ENCODE peak calls at places on chromosomes 5 and 9, in seven cellular contexts. One of them, this sample, is unnamed.

GRCh38 chr9:16012621-16013020 is 459.8 kb downstream of the CCDC171 start:
- DNase-seq in MM.1S: no peak
- DNase-seq in effector memory CD4-positive, alpha-beta T cell: no peak
- DNase-seq in heart right ventricle: no peak
- DNase-seq in cardiac muscle cell: no peak
- DNase-seq in WERI-Rb-1: no peak
- DNase-seq in neural progenitor cell: no peak
- DNase-seq in this sample: no peak

GRCh38 chr5:141517902-141518610 is 29.2 kb downstream of the PCDHGC5 start:
- DNase-seq in MM.1S: no peak
- DNase-seq in effector memory CD4-positive, alpha-beta T cell: no peak
- DNase-seq in heart right ventricle: no peak
- DNase-seq in cardiac muscle cell: no peak
- DNase-seq in WERI-Rb-1: no peak
- DNase-seq in neural progenitor cell: no peak
- DNase-seq in this sample: no peak

GRCh38 chr9:128098017-128098935 is 29.3 kb downstream of the PTGES2 start:
- DNase-seq in MM.1S: no peak
- DNase-seq in effector memory CD4-positive, alpha-beta T cell: peak
- DNase-seq in heart right ventricle: peak
- DNase-seq in cardiac muscle cell: peak
- DNase-seq in WERI-Rb-1: peak
- DNase-seq in neural progenitor cell: peak
- DNase-seq in this sample: peak

GRCh38 chr5:158869092-158869491 is 230.6 kb downstream of the EBF1 start:
- DNase-seq in MM.1S: no peak
- DNase-seq in effector memory CD4-positive, alpha-beta T cell: no peak
- DNase-seq in heart right ventricle: no peak
- DNase-seq in cardiac muscle cell: no peak
- DNase-seq in WERI-Rb-1: no peak
- DNase-seq in neural progenitor cell: peak
- DNase-seq in this sample: no peak

GRCh38 chr5:178057839-178058238 is 55.5 kb upstream of the N4BP3 start:
- DNase-seq in MM.1S: no peak
- DNase-seq in effector memory CD4-positive, alpha-beta T cell: no peak
- DNase-seq in heart right ventricle: no peak
- DNase-seq in cardiac muscle cell: no peak
- DNase-seq in WERI-Rb-1: no peak
- DNase-seq in neural progenitor cell: no peak
- DNase-seq in this sample: no peak

GRCh38 chr9:127700594-127701255 is 6.1 kb upstream of the CFAP157 start:
- DNase-seq in MM.1S: no peak
- DNase-seq in effector memory CD4-positive, alpha-beta T cell: no peak
- DNase-seq in heart right ventricle: no peak
- DNase-seq in cardiac muscle cell: no peak
- DNase-seq in WERI-Rb-1: no peak
- DNase-seq in neural progenitor cell: no peak
- DNase-seq in this sample: no peak

GRCh38 chr5:145660897-145661650 is 174.1 kb downstream of the PRELID2 start:
- DNase-seq in MM.1S: no peak
- DNase-seq in effector memory CD4-positive, alpha-beta T cell: no peak
- DNase-seq in heart right ventricle: no peak
- DNase-seq in cardiac muscle cell: no peak
- DNase-seq in WERI-Rb-1: no peak
- DNase-seq in neural progenitor cell: no peak
- DNase-seq in this sample: no peak

GRCh38 chr5:73391441-73391871 is 57.1 kb downstream of the FOXD1 start:
- DNase-seq in MM.1S: no peak
- DNase-seq in effector memory CD4-positive, alpha-beta T cell: no peak
- DNase-seq in heart right ventricle: no peak
- DNase-seq in cardiac muscle cell: no peak
- DNase-seq in WERI-Rb-1: no peak
- DNase-seq in neural progenitor cell: no peak
- DNase-seq in this sample: no peak

GRCh38 chr5:171093598-171093997 is 215.4 kb upstream of the TLX3 start:
- DNase-seq in MM.1S: no peak
- DNase-seq in effector memory CD4-positive, alpha-beta T cell: no peak
- DNase-seq in heart right ventricle: no peak
- DNase-seq in cardiac muscle cell: no peak
- DNase-seq in WERI-Rb-1: no peak
- DNase-seq in neural progenitor cell: no peak
- DNase-seq in this sample: no peak

GRCh38 chr9:123291736-123292135 is 23.4 kb upstream of the STRBP start:
- DNase-seq in MM.1S: no peak
- DNase-seq in effector memory CD4-positive, alpha-beta T cell: no peak
- DNase-seq in heart right ventricle: no peak
- DNase-seq in cardiac muscle cell: no peak
- DNase-seq in WERI-Rb-1: no peak
- DNase-seq in neural progenitor cell: no peak
- DNase-seq in this sample: no peak

DNA sequence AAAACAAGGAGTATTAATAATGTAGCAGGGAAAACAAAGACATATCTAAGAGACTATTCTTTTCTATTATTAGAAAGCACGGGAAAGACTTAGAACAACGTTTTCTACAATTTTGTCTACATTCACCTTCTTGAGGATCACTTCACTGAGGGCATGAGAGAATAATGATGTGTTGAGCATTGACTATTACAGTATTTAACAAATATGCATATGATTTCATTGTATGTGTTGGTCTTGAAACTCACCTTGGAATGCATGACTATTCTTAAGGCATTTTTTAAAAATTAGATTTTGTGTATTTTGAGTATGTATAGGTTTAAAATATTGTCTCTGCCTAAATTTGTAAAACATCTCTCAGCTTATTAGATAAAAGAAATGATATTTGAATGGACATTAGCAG is 1.2 kb downstream of the FSD1L start:
- DNase-seq in MM.1S: no peak
- DNase-seq in effector memory CD4-positive, alpha-beta T cell: no peak
- DNase-seq in heart right ventricle: no peak
- DNase-seq in cardiac muscle cell: no peak
- DNase-seq in WERI-Rb-1: no peak
- DNase-seq in neural progenitor cell: no peak
- DNase-seq in this sample: no peak
- H3K27ac ChIP-seq in MM.1S: no peak
- H3K27ac ChIP-seq in effector memory CD4-positive, alpha-beta T cell: no peak
- H3K27ac ChIP-seq in heart right ventricle: peak
- H3K27ac ChIP-seq in cardiac muscle cell: peak
- H3K27ac ChIP-seq in WERI-Rb-1: peak
- H3K27ac ChIP-seq in neural progenitor cell: no peak
- H3K27ac ChIP-seq in this sample: no peak

DNA sequence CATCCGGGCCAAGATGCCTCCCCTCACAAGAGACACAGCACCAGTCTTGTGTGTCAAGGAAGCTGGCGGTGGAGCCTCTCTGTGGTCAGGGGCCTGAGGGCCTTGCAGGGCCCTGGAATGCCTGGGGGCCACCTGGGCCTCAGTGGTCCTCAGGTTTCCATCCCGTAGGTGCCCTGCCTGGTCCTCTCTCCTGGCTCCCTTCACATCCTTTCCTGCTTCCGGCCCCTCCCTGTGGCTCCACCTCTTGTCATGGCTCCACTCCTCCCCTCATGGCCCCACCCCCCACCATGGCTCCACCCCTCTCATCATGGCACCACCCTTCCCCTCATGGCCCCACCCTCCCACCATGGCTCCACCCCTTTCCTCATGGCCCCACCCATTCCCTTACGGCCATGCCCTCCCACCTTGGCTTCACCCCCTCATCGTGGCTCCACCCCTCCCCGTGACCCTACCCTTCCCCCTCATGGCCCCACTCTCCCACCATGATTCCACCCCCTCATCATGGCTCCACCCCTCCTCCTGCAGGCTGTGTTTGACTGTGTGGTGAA is 175.8 kb downstream of the CACNA1B start:
- DNase-seq in MM.1S: no peak
- DNase-seq in effector memory CD4-positive, alpha-beta T cell: no peak
- DNase-seq in heart right ventricle: no peak
- DNase-seq in cardiac muscle cell: no peak
- DNase-seq in WERI-Rb-1: no peak
- DNase-seq in neural progenitor cell: no peak
- DNase-seq in this sample: no peak
- H3K27ac ChIP-seq in MM.1S: no peak
- H3K27ac ChIP-seq in effector memory CD4-positive, alpha-beta T cell: no peak
- H3K27ac ChIP-seq in heart right ventricle: no peak
- H3K27ac ChIP-seq in cardiac muscle cell: no peak
- H3K27ac ChIP-seq in WERI-Rb-1: no peak
- H3K27ac ChIP-seq in neural progenitor cell: no peak
- H3K27ac ChIP-seq in this sample: no peak

DNA sequence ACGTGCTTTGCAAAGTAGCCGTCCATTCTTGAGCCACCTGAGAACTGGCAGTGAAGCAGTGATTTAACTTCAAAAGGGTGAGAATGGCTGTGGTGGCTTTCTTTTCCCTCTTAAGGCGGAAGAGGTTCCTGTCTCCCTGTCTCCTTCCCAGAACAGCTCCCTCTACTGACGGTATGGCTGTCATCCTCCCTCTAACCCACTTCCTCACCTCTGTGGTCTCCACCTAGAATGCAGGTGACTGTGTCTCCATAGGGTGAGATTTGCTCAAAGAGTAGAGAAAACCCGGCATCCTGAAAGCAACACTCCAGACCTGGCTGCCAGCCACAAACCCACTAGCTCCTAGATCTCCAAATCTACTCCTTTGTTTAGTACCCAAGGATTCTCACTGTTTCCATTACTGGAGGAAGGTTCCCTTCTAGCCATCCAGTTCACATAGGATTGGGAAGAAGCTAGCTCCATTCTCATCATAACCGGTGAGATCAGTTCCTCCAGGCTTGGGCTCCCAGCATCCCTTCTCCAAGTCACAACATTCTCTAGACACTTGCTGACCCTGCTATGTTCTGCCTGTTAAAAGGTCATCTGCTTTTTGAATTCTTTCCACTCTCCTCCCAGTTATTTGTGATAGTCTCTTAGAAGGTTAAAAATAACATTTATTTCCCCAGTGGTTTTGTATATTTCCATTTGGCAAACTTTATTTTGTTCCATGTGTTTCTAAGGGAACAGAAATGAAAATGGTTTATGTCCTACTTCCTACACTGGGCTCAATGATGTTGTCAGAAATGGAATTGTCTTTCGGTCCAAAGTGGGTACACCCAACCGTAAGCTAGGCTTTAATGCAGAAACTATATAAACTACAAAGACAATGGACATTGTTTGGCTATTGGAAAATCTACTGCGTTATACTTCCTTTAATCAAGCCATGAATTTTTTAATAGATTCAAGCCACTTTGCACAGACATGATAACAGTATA is 269.4 kb downstream of the CWC27 start:
- DNase-seq in MM.1S: no peak
- DNase-seq in effector memory CD4-positive, alpha-beta T cell: no peak
- DNase-seq in heart right ventricle: no peak
- DNase-seq in cardiac muscle cell: no peak
- DNase-seq in WERI-Rb-1: peak
- DNase-seq in neural progenitor cell: peak
- DNase-seq in this sample: no peak
- H3K27ac ChIP-seq in MM.1S: no peak
- H3K27ac ChIP-seq in effector memory CD4-positive, alpha-beta T cell: no peak
- H3K27ac ChIP-seq in heart right ventricle: peak
- H3K27ac ChIP-seq in cardiac muscle cell: no peak
- H3K27ac ChIP-seq in WERI-Rb-1: no peak
- H3K27ac ChIP-seq in neural progenitor cell: no peak
- H3K27ac ChIP-seq in this sample: peak

GRCh38 chr5:6262651-6263363 is 115.5 kb downstream of the MED10 start:
- DNase-seq in MM.1S: no peak
- DNase-seq in effector memory CD4-positive, alpha-beta T cell: no peak
- DNase-seq in heart right ventricle: no peak
- DNase-seq in cardiac muscle cell: no peak
- DNase-seq in WERI-Rb-1: no peak
- DNase-seq in neural progenitor cell: no peak
- DNase-seq in this sample: no peak

GRCh38 chr5:6261668-6262067 is 116.7 kb downstream of the MED10 start:
- DNase-seq in MM.1S: no peak
- DNase-seq in effector memory CD4-positive, alpha-beta T cell: no peak
- DNase-seq in heart right ventricle: no peak
- DNase-seq in cardiac muscle cell: no peak
- DNase-seq in WERI-Rb-1: no peak
- DNase-seq in neural progenitor cell: no peak
- DNase-seq in this sample: no peak

GRCh38 chr5:6261256-6261655 is 117.1 kb downstream of the MED10 start:
- DNase-seq in MM.1S: no peak
- DNase-seq in effector memory CD4-positive, alpha-beta T cell: no peak
- DNase-seq in heart right ventricle: no peak
- DNase-seq in cardiac muscle cell: no peak
- DNase-seq in WERI-Rb-1: no peak
- DNase-seq in neural progenitor cell: no peak
- DNase-seq in this sample: no peak

GRCh38 chr5:6264394-6264793 is 114.0 kb downstream of the MED10 start:
- DNase-seq in MM.1S: no peak
- DNase-seq in effector memory CD4-positive, alpha-beta T cell: no peak
- DNase-seq in heart right ventricle: no peak
- DNase-seq in cardiac muscle cell: no peak
- DNase-seq in WERI-Rb-1: no peak
- DNase-seq in neural progenitor cell: no peak
- DNase-seq in this sample: no peak

GRCh38 chr5:6260846-6261245 is 117.5 kb downstream of the MED10 start:
- DNase-seq in MM.1S: no peak
- DNase-seq in effector memory CD4-positive, alpha-beta T cell: no peak
- DNase-seq in heart right ventricle: no peak
- DNase-seq in cardiac muscle cell: no peak
- DNase-seq in WERI-Rb-1: no peak
- DNase-seq in neural progenitor cell: no peak
- DNase-seq in this sample: no peak
- H3K27ac ChIP-seq in MM.1S: no peak
- H3K27ac ChIP-seq in effector memory CD4-positive, alpha-beta T cell: no peak
- H3K27ac ChIP-seq in heart right ventricle: no peak
- H3K27ac ChIP-seq in cardiac muscle cell: no peak
- H3K27ac ChIP-seq in WERI-Rb-1: no peak
- H3K27ac ChIP-seq in neural progenitor cell: no peak
- H3K27ac ChIP-seq in this sample: no peak

GRCh38 chr9:111475195-111475594 is 9.0 kb downstream of the ECPAS start:
- DNase-seq in MM.1S: no peak
- DNase-seq in effector memory CD4-positive, alpha-beta T cell: no peak
- DNase-seq in heart right ventricle: no peak
- DNase-seq in cardiac muscle cell: no peak
- DNase-seq in WERI-Rb-1: no peak
- DNase-seq in neural progenitor cell: no peak
- DNase-seq in this sample: no peak
- H3K27ac ChIP-seq in MM.1S: no peak
- H3K27ac ChIP-seq in effector memory CD4-positive, alpha-beta T cell: no peak
- H3K27ac ChIP-seq in heart right ventricle: no peak
- H3K27ac ChIP-seq in cardiac muscle cell: no peak
- H3K27ac ChIP-seq in WERI-Rb-1: no peak
- H3K27ac ChIP-seq in neural progenitor cell: no peak
- H3K27ac ChIP-seq in this sample: no peak

GRCh38 chr9:22447607-22448305 is 1.1 kb downstream of the DMRTA1 start:
- DNase-seq in MM.1S: peak
- DNase-seq in effector memory CD4-positive, alpha-beta T cell: no peak
- DNase-seq in heart right ventricle: no peak
- DNase-seq in cardiac muscle cell: peak
- DNase-seq in WERI-Rb-1: no peak
- DNase-seq in neural progenitor cell: peak
- DNase-seq in this sample: no peak

GRCh38 chr9:22446950-22447606 is 454 bp downstream of the DMRTA1 start:
- DNase-seq in MM.1S: peak
- DNase-seq in effector memory CD4-positive, alpha-beta T cell: no peak
- DNase-seq in heart right ventricle: peak
- DNase-seq in cardiac muscle cell: peak
- DNase-seq in WERI-Rb-1: peak
- DNase-seq in neural progenitor cell: peak
- DNase-seq in this sample: peak

GRCh38 chr9:22452415-22453010 is 5.9 kb downstream of the DMRTA1 start:
- DNase-seq in MM.1S: peak
- DNase-seq in effector memory CD4-positive, alpha-beta T cell: no peak
- DNase-seq in heart right ventricle: peak
- DNase-seq in cardiac muscle cell: peak
- DNase-seq in WERI-Rb-1: peak
- DNase-seq in neural progenitor cell: peak
- DNase-seq in this sample: no peak

GRCh38 chr9:22440841-22441240 is 5.8 kb upstream of the DMRTA1 start:
- DNase-seq in MM.1S: no peak
- DNase-seq in effector memory CD4-positive, alpha-beta T cell: no peak
- DNase-seq in heart right ventricle: no peak
- DNase-seq in cardiac muscle cell: no peak
- DNase-seq in WERI-Rb-1: no peak
- DNase-seq in neural progenitor cell: no peak
- DNase-seq in this sample: no peak

GRCh38 chr9:22446589-22446949 is at the start of gene DMRTA1:
- DNase-seq in MM.1S: peak
- DNase-seq in effector memory CD4-positive, alpha-beta T cell: no peak
- DNase-seq in heart right ventricle: peak
- DNase-seq in cardiac muscle cell: peak
- DNase-seq in WERI-Rb-1: peak
- DNase-seq in neural progenitor cell: peak
- DNase-seq in this sample: peak
- H3K27ac ChIP-seq in MM.1S: peak
- H3K27ac ChIP-seq in effector memory CD4-positive, alpha-beta T cell: no peak
- H3K27ac ChIP-seq in heart right ventricle: peak
- H3K27ac ChIP-seq in cardiac muscle cell: peak
- H3K27ac ChIP-seq in WERI-Rb-1: no peak
- H3K27ac ChIP-seq in neural progenitor cell: no peak
- H3K27ac ChIP-seq in this sample: no peak